ENCODE peak calls at places on chromosomes 7 and 10, in five cellular contexts. One of them, this sample, is unnamed.

GRCh38 chr10:22761569-22762220 is 47.3 kb upstream of the PIP4K2A start:
- DNase-seq in GM12892: no peak
- DNase-seq in K562: no peak
- DNase-seq in H1: no peak
- DNase-seq in HepG2: no peak
- DNase-seq in this sample: no peak

GRCh38 chr10:33153968-33154327 is 180.5 kb downstream of the NRP1 start:
- DNase-seq in GM12892: no peak
- DNase-seq in H1: no peak
- DNase-seq in K562: no peak
- DNase-seq in HepG2: no peak
- DNase-seq in this sample: no peak

GRCh38 chr10:128481152-128481551 is 354.9 kb upstream of the MKI67 start:
- DNase-seq in H1: no peak
- DNase-seq in HepG2: no peak
- DNase-seq in K562: no peak
- DNase-seq in GM12892: no peak
- DNase-seq in this sample: no peak

GRCh38 chr10:113007821-113008220 is 57.8 kb downstream of the TCF7L2 start:
- DNase-seq in GM12892: no peak
- DNase-seq in H1: no peak
- DNase-seq in HepG2: no peak
- DNase-seq in K562: no peak
- DNase-seq in this sample: no peak

GRCh38 chr10:13206546-13207443 is 27.4 kb downstream of the UCMA start:
- DNase-seq in GM12892: no peak
- DNase-seq in K562: no peak
- DNase-seq in H1: no peak
- DNase-seq in HepG2: peak
- DNase-seq in this sample: no peak

GRCh38 chr10:117249493-117250093 is 8.7 kb downstream of the SLC18A2 start:
- DNase-seq in HepG2: no peak
- DNase-seq in K562: no peak
- DNase-seq in H1: no peak
- DNase-seq in GM12892: no peak
- DNase-seq in this sample: no peak

GRCh38 chr10:33215154-33215553 is 119.3 kb downstream of the NRP1 start:
- DNase-seq in H1: no peak
- DNase-seq in HepG2: no peak
- DNase-seq in K562: no peak
- DNase-seq in GM12892: no peak
- DNase-seq in this sample: no peak

GRCh38 chr10:63458177-63458576 is 7.6 kb downstream of the JMJD1C start:
- DNase-seq in HepG2: no peak
- DNase-seq in K562: no peak
- DNase-seq in GM12892: no peak
- DNase-seq in H1: no peak
- DNase-seq in this sample: no peak

GRCh38 chr10:521844-522243 is 167.6 kb downstream of the DIP2C start:
- DNase-seq in HepG2: no peak
- DNase-seq in H1: no peak
- DNase-seq in K562: no peak
- DNase-seq in GM12892: no peak
- DNase-seq in this sample: no peak

GRCh38 chr7:82741493-82741892 is 297.9 kb upstream of the CACNA2D1 start:
- DNase-seq in H1: no peak
- DNase-seq in GM12892: no peak
- DNase-seq in HepG2: no peak
- DNase-seq in K562: no peak
- DNase-seq in this sample: no peak

GRCh38 chr7:155867734-155868400 is 55.6 kb upstream of the SHH start:
- DNase-seq in HepG2: no peak
- DNase-seq in GM12892: no peak
- DNase-seq in H1: no peak
- DNase-seq in K562: no peak
- DNase-seq in this sample: no peak

GRCh38 chr7:111894518-111894917 is 311.7 kb downstream of the DOCK4 start:
- DNase-seq in GM12892: no peak
- DNase-seq in H1: no peak
- DNase-seq in K562: no peak
- DNase-seq in HepG2: no peak
- DNase-seq in this sample: no peak

GRCh38 chr7:102185796-102186195 is 100.9 kb upstream of the SH2B2 start:
- DNase-seq in HepG2: no peak
- DNase-seq in GM12892: no peak
- DNase-seq in K562: no peak
- DNase-seq in H1: no peak
- DNase-seq in this sample: no peak

GRCh38 chr7:142535123-142535779 is 214.0 kb upstream of the PRSS1 start:
- DNase-seq in K562: peak
- DNase-seq in GM12892: no peak
- DNase-seq in H1: no peak
- DNase-seq in HepG2: peak
- DNase-seq in this sample: peak

GRCh38 chr7:141071855-141072547 is 1.9 kb upstream of the TMEM178B start:
- DNase-seq in GM12892: no peak
- DNase-seq in HepG2: no peak
- DNase-seq in H1: no peak
- DNase-seq in K562: no peak
- DNase-seq in this sample: no peak

GRCh38 chr7:141073641-141074161 is at the start of gene TMEM178B:
- DNase-seq in GM12892: no peak
- DNase-seq in K562: no peak
- DNase-seq in H1: no peak
- DNase-seq in HepG2: no peak
- DNase-seq in this sample: peak

GRCh38 chr7:141073173-141073640 is 657 bp upstream of the TMEM178B start:
- DNase-seq in K562: no peak
- DNase-seq in H1: no peak
- DNase-seq in HepG2: peak
- DNase-seq in GM12892: no peak
- DNase-seq in this sample: peak

GRCh38 chr7:141072548-141073172 is 1.2 kb upstream of the TMEM178B start:
- DNase-seq in HepG2: no peak
- DNase-seq in GM12892: no peak
- DNase-seq in H1: no peak
- DNase-seq in K562: no peak
- DNase-seq in this sample: peak

GRCh38 chr7:141071260-141071854 is 2.5 kb upstream of the TMEM178B start:
- DNase-seq in HepG2: peak
- DNase-seq in K562: peak
- DNase-seq in H1: peak
- DNase-seq in GM12892: no peak
- DNase-seq in this sample: peak
- TF ChIP-seq POLR2AphosphoS5 in HepG2: no peak
- TF ChIP-seq POLR2AphosphoS5 in K562: no peak
- TF ChIP-seq POLR2AphosphoS5 in H1: no peak
- TF ChIP-seq POLR2AphosphoS5 in GM12892: no peak
- TF ChIP-seq POLR2AphosphoS5 in this sample: no peak

GRCh38 chr10:71638577-71639411 is 80.8 kb downstream of the C10orf105 start:
- DNase-seq in GM12892: no peak
- DNase-seq in HepG2: peak
- DNase-seq in H1: no peak
- DNase-seq in K562: peak
- DNase-seq in this sample: no peak
- TF ChIP-seq POLR2A in GM12892: no peak
- TF ChIP-seq POLR2A in HepG2: peak
- TF ChIP-seq POLR2A in H1: no peak
- TF ChIP-seq POLR2A in K562: peak
- TF ChIP-seq POLR2A in this sample: no peak

GRCh38 chr10:101940916-101941315 is 97.3 kb upstream of the KCNIP2 start:
- DNase-seq in GM12892: no peak
- DNase-seq in K562: no peak
- DNase-seq in HepG2: no peak
- DNase-seq in H1: no peak
- DNase-seq in this sample: no peak
- TF ChIP-seq TAF1 in GM12892: no peak
- TF ChIP-seq TAF1 in K562: no peak
- TF ChIP-seq TAF1 in HepG2: no peak
- TF ChIP-seq TAF1 in H1: no peak
- TF ChIP-seq TAF1 in this sample: no peak

DNA sequence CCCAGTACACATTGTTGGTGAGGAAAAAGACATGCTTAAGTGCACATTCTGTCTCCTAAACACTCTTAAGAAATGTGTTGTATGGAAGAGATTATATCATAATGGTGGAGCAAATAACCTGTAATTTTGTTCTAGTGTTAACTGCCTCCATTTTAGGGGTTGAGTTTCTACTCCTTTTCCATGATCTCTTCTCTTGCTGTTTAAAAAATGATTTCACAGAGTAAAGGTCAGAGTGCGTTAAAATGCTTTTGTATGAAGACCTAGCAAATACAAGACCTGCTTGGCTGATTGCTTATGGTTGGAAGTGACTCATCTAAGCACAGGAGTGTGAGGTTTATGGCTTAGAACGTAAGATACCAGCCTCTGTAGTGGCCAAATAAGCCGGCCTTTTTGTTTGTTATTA is 123.6 kb downstream of the LRRC4 start:
- DNase-seq in GM12892: no peak
- DNase-seq in HepG2: peak
- DNase-seq in K562: peak
- DNase-seq in H1: no peak
- DNase-seq in this sample: no peak
- TF ChIP-seq POLR2AphosphoS5 in GM12892: no peak
- TF ChIP-seq POLR2AphosphoS5 in HepG2: no peak
- TF ChIP-seq POLR2AphosphoS5 in K562: no peak
- TF ChIP-seq POLR2AphosphoS5 in H1: no peak
- TF ChIP-seq POLR2AphosphoS5 in this sample: no peak

GRCh38 chr7:92448185-92448747 is 984 bp downstream of the GATAD1 start:
- DNase-seq in K562: peak
- DNase-seq in HepG2: peak
- DNase-seq in GM12892: peak
- DNase-seq in H1: no peak
- DNase-seq in this sample: no peak

GRCh38 chr7:92446869-92447238 is 428 bp upstream of the GATAD1 start:
- DNase-seq in H1: no peak
- DNase-seq in GM12892: no peak
- DNase-seq in K562: no peak
- DNase-seq in HepG2: no peak
- DNase-seq in this sample: no peak

GRCh38 chr7:92451645-92452044 is 4.4 kb downstream of the GATAD1 start:
- DNase-seq in HepG2: no peak
- DNase-seq in H1: no peak
- DNase-seq in GM12892: no peak
- DNase-seq in K562: no peak
- DNase-seq in this sample: no peak

DNA sequence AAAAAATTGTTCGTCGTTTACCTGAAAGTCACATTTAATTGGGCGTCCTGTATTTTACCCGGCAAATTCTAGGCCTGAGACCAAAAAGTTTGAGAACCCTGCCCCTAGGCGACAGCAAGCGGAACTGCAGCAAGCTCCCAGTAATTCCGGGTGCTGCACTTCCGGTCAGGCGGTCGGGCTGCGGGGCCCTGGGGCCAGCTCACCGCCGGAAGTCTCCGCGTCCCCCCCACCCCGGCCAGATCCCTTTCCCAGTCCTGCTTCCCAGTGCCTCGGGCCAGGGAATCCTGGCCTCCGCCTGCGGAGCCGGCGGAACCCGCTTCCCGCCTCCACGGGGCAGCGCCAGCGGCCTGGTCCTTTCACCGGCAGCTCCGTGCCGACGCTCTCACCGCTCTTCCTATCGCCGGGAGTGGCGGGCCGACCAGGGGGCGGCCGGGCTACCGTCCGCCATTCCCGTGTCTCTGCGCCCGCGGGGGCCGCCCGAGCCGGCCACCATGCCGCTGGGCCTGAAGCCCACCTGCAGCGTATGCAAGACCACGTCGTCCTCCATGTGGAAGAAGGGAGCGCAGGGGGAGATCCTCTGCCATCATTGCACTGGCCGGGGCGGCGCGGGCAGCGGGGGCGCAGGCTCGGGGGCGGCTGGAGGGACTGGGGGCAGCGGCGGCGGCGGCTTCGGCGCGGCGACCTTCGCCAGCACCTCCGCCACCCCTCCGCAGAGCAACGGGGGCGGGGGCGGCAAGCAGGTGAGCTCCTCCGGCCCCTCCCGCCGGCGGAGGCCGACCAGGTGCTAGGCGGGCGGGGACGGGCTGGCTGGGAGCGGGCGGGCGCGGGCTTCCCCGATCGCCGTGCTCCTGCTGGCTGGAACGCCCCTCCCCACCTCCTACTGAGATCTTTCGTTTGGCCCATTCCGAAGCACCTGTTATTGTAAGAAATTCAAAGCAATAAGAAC is at the start of gene GATAD1:
- DNase-seq in GM12892: peak
- DNase-seq in K562: peak
- DNase-seq in H1: peak
- DNase-seq in HepG2: peak
- DNase-seq in this sample: peak
- TF ChIP-seq POLR2A in GM12892: peak
- TF ChIP-seq POLR2A in K562: peak
- TF ChIP-seq POLR2A in H1: peak
- TF ChIP-seq POLR2A in HepG2: peak
- TF ChIP-seq POLR2A in this sample: peak

GRCh38 chr7:100210803-100211202 is 8.9 kb upstream of the PVRIG start:
- DNase-seq in HepG2: no peak
- DNase-seq in GM12892: no peak
- DNase-seq in H1: no peak
- DNase-seq in K562: no peak
- DNase-seq in this sample: no peak
- TF ChIP-seq TAF1 in HepG2: no peak
- TF ChIP-seq TAF1 in GM12892: no peak
- TF ChIP-seq TAF1 in H1: no peak
- TF ChIP-seq TAF1 in K562: no peak
- TF ChIP-seq TAF1 in this sample: no peak

GRCh38 chr10:61844116-61844515 is 57.4 kb upstream of the ARID5B start:
- DNase-seq in K562: no peak
- DNase-seq in GM12892: no peak
- DNase-seq in H1: no peak
- DNase-seq in HepG2: no peak
- DNase-seq in this sample: no peak

GRCh38 chr10:61839911-61840310 is 61.6 kb upstream of the ARID5B start:
- DNase-seq in HepG2: no peak
- DNase-seq in K562: no peak
- DNase-seq in GM12892: no peak
- DNase-seq in H1: no peak
- DNase-seq in this sample: no peak

GRCh38 chr10:61840403-61840802 is 61.1 kb upstream of the ARID5B start:
- DNase-seq in HepG2: no peak
- DNase-seq in H1: no peak
- DNase-seq in K562: no peak
- DNase-seq in GM12892: no peak
- DNase-seq in this sample: no peak

GRCh38 chr10:61842755-61843497 is 58.6 kb upstream of the ARID5B start:
- DNase-seq in K562: no peak
- DNase-seq in GM12892: no peak
- DNase-seq in H1: no peak
- DNase-seq in HepG2: no peak
- DNase-seq in this sample: no peak

DNA sequence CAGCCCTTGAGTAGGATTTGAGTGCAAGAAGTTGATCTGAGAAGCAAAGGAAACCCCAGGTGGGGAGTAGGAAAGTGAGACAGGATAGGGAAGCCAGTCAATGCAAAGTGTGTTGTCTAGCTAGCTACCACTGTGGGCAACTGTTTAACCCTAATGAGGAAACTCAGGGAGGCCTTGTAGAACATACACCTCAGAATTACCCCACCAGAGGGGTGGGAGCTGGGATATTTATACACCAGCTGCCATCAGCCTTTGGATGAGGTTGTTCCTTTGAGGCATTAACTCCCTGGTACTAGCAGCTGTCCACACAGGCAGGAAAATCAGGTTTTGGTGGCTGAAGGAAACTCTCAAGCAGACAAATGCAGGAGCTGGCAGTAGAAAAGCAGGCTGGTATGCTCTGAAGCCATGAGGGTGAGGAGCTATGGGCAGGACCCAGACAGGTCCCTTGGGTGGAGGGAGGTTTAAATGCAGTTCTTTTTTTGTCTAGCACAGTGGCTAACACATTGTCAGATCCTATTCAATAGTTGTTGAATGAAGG is 60.1 kb upstream of the ARID5B start:
- DNase-seq in H1: no peak
- DNase-seq in HepG2: no peak
- DNase-seq in K562: no peak
- DNase-seq in GM12892: no peak
- DNase-seq in this sample: no peak
- TF ChIP-seq POLR2AphosphoS5 in H1: no peak
- TF ChIP-seq POLR2AphosphoS5 in HepG2: no peak
- TF ChIP-seq POLR2AphosphoS5 in K562: no peak
- TF ChIP-seq POLR2AphosphoS5 in GM12892: no peak
- TF ChIP-seq POLR2AphosphoS5 in this sample: no peak

This sample was measured in GM12891.